ENCODE peak calls at places on chromosomes 11 and 22, in four cellular contexts. T, L, I and C are unnamed samples.

GRCh38 chr11:6673523-6673922 is 9.6 kb downstream of the MRPL17 start:
- DNase-seq in T (no peak), L (no peak), I (no peak), C (no peak)

GRCh38 chr22:36081023-36081431 is 52.4 kb upstream of the RBFOX2 start:
- DNase-seq in I (no peak), T (peak), L (no peak), C (no peak)

GRCh38 chr11:122769126-122769780 is 69.0 kb upstream of the CRTAM start:
- DNase-seq in T (peak), I (no peak), L (no peak), C (no peak)

GRCh38 chr22:24510694-24511625 is 15.8 kb downstream of the UPB1 start:
- DNase-seq in L (no peak), T (peak), I (peak), C (no peak)

GRCh38 chr11:31798057-31799035 is 12.8 kb downstream of the PAX6 start:
- DNase-seq in T (no peak), I (no peak), L (no peak), C (no peak)

GRCh38 chr11:72295471-72295870 is 51.5 kb upstream of the PHOX2A start:
- DNase-seq in T (no peak), L (no peak), I (no peak), C (no peak)

GRCh38 chr22:37624017-37624365 is 15.4 kb downstream of the GGA1 start:
- DNase-seq in I (no peak), T (no peak), L (no peak), C (no peak)

GRCh38 chr11:18243783-18244362 is 4.6 kb downstream of the SAA2 start:
- DNase-seq in T (peak), L (peak), I (no peak), C (peak)

GRCh38 chr11:44133335-44133946 is 38.0 kb downstream of the EXT2 start:
- DNase-seq in T (peak), L (no peak), I (no peak), C (no peak)

GRCh38 chr11:63920126-63920869 is 3.3 kb upstream of the RCOR2 start:
- DNase-seq in I (peak), T (no peak), L (no peak), C (no peak)

GRCh38 chr11:107669156-107669740 is 42.6 kb downstream of the SLN start:
- DNase-seq in I (no peak), L (no peak), T (peak), C (no peak)

GRCh38 chr11:2741377-2742131 is 41.8 kb upstream of the KCNQ1OT1 start:
- DNase-seq in L (no peak), I (peak), T (peak), C (no peak)

GRCh38 chr11:102061276-102061675 is 14.0 kb downstream of the CFAP300 start:
- DNase-seq in L (no peak), I (no peak), T (peak), C (no peak)

GRCh38 chr11:129295746-129296145 is 79.9 kb upstream of the BARX2 start:
- DNase-seq in T (peak), L (no peak), I (no peak), C (no peak)

GRCh38 chr22:18121436-18122253 is 11.0 kb downstream of the TUBA8 start:
- DNase-seq in T (no peak), I (no peak), L (no peak), C (no peak)

GRCh38 chr11:2754008-2754407 is 54.2 kb upstream of the KCNQ1OT1 start:
- DNase-seq in I (no peak), T (no peak), L (no peak), C (no peak)

GRCh38 chr22:27598792-27599191 is 202.8 kb downstream of the MN1 start:
- DNase-seq in T (no peak), L (no peak), I (no peak), C (no peak)

GRCh38 chr11:126476977-126477376 is 121.5 kb downstream of the ST3GAL4 start:
- DNase-seq in I (no peak), T (no peak), L (no peak), C (no peak)

GRCh38 chr22:30262917-30263741 is 3.5 kb downstream of the OSM start:
- DNase-seq in T (no peak), I (peak), L (peak), C (peak)

GRCh38 chr11:46898396-46899095 is 19.8 kb downstream of the LRP4 start:
- DNase-seq in L (no peak), I (no peak), T (no peak), C (no peak)

GRCh38 chr22:36907464-36907863 is 6.0 kb upstream of the CSF2RB start:
- DNase-seq in T (no peak), I (no peak), L (no peak), C (no peak)

GRCh38 chr22:50078761-50079160 is 6.5 kb downstream of the MLC1 start:
- DNase-seq in I (no peak), T (no peak), L (no peak), C (no peak)

GRCh38 chr11:27395556-27396258 is 32.7 kb upstream of the CCDC34 start:
- DNase-seq in T (no peak), I (no peak), L (no peak), C (no peak)

GRCh38 chr11:92070026-92070889 is 154.4 kb upstream of the FAT3 start:
- DNase-seq in T (no peak), I (no peak), L (no peak), C (no peak)

GRCh38 chr11:114078423-114078822 is 18.9 kb downstream of the ZBTB16 start:
- DNase-seq in T (no peak), I (no peak), L (no peak), C (no peak)

GRCh38 chr11:32328392-32328791 is 106.9 kb downstream of the WT1 start:
- DNase-seq in L (no peak), I (no peak), T (no peak), C (no peak)

GRCh38 chr11:130782361-130783221 is 133.7 kb downstream of the SNX19 start:
- DNase-seq in L (no peak), I (no peak), T (peak), C (no peak)

GRCh38 chr11:108871152-108871551 is 206.3 kb downstream of the DDX10 start:
- DNase-seq in T (peak), L (no peak), I (peak), C (no peak)

GRCh38 chr11:47104337-47104950 is 72.2 kb downstream of the ARFGAP2 start:
- DNase-seq in I (no peak), T (peak), L (no peak), C (no peak)

GRCh38 chr11:67310246-67311050 is 7.1 kb downstream of the SSH3 start:
- DNase-seq in I (no peak), T (no peak), L (no peak), C (no peak)

GRCh38 chr11:66183581-66184048 is 84.8 kb upstream of the RAB1B start:
- DNase-seq in L (no peak), I (no peak), T (peak), C (no peak)

GRCh38 chr22:39908737-39909136 is 7.9 kb downstream of the GRAP2 start:
- DNase-seq in T (peak), I (no peak), L (peak), C (peak)

GRCh38 chr11:130504317-130504716 is 55.9 kb downstream of the ADAMTS15 start:
- DNase-seq in L (no peak), I (no peak), T (no peak), C (no peak)

GRCh38 chr11:122743949-122744876 is 88.7 kb downstream of the UBASH3B start:
- DNase-seq in T (no peak), I (no peak), L (peak), C (peak)

GRCh38 chr22:38031491-38031890 is 25.7 kb upstream of the PICK1 start:
- DNase-seq in I (no peak), T (no peak), L (no peak), C (no peak)

GRCh38 chr22:38104084-38104483 is 6.4 kb downstream of the BAIAP2L2 start:
- DNase-seq in L (no peak), T (peak), I (no peak), C (no peak)

GRCh38 chr11:116563028-116563712 is 209.6 kb downstream of the BUD13 start:
- DNase-seq in I (no peak), T (no peak), L (no peak), C (no peak)

GRCh38 chr11:95714853-95715776 is 74.5 kb downstream of the FAM76B start:
- DNase-seq in I (no peak), L (no peak), T (no peak), C (no peak)